ENCODE peak calls at places on chromosomes 3 and 15, in six cellular contexts. One of them, this sample, is unnamed.

GRCh38 chr3:23778451-23778850 is 27.3 kb upstream of the UBE2E1 start:
- DNase-seq in ovary: no peak
- DNase-seq in stomach: no peak
- DNase-seq in IMR-90: peak; percentile 77
- DNase-seq in K562: no peak
- DNase-seq in tibial nerve: no peak
- DNase-seq in this sample: no peak

GRCh38 chr15:88920186-88920891 is 7.2 kb upstream of the MFGE8 start:
- DNase-seq in stomach: no peak
- DNase-seq in ovary: no peak
- DNase-seq in K562: peak; percentile 79
- DNase-seq in tibial nerve: no peak
- DNase-seq in IMR-90: peak; percentile 77
- DNase-seq in this sample: no peak

GRCh38 chr3:128846501-128846900 is 32.9 kb upstream of the ACAD9 start:
- DNase-seq in stomach: no peak
- DNase-seq in tibial nerve: no peak
- DNase-seq in ovary: no peak
- DNase-seq in K562: no peak
- DNase-seq in IMR-90: no peak
- DNase-seq in this sample: no peak

GRCh38 chr3:47780727-47781325 is 867 bp downstream of the SMARCC1 start:
- DNase-seq in tibial nerve: no peak
- DNase-seq in IMR-90: peak; percentile 32
- DNase-seq in K562: no peak
- DNase-seq in stomach: no peak
- DNase-seq in ovary: no peak
- DNase-seq in this sample: no peak

GRCh38 chr3:40765884-40766283 is 241.1 kb downstream of the ZNF621 start:
- DNase-seq in tibial nerve: no peak
- DNase-seq in ovary: no peak
- DNase-seq in IMR-90: no peak
- DNase-seq in stomach: no peak
- DNase-seq in K562: no peak
- DNase-seq in this sample: no peak

GRCh38 chr15:40981186-40981585 is 27.9 kb downstream of the CHAC1 start:
- DNase-seq in stomach: no peak
- DNase-seq in K562: no peak
- DNase-seq in ovary: no peak
- DNase-seq in IMR-90: no peak
- DNase-seq in tibial nerve: no peak
- DNase-seq in this sample: no peak

GRCh38 chr3:24951186-24951585 is 456.5 kb upstream of the THRB start:
- DNase-seq in ovary: no peak
- DNase-seq in IMR-90: no peak
- DNase-seq in tibial nerve: no peak
- DNase-seq in K562: no peak
- DNase-seq in stomach: no peak
- DNase-seq in this sample: no peak

GRCh38 chr3:177358968-177359600 is 161.8 kb upstream of the TBL1XR1 start:
- DNase-seq in IMR-90: no peak
- DNase-seq in tibial nerve: no peak
- DNase-seq in ovary: peak; percentile 62
- DNase-seq in stomach: peak; percentile 41
- DNase-seq in K562: peak; percentile 62
- DNase-seq in this sample: no peak

GRCh38 chr15:62059108-62059817 is 984 bp downstream of the VPS13C start:
- DNase-seq in IMR-90: no peak
- DNase-seq in K562: peak; percentile 24
- DNase-seq in tibial nerve: no peak
- DNase-seq in ovary: no peak
- DNase-seq in stomach: no peak
- DNase-seq in this sample: no peak

GRCh38 chr15:95620934-95621579 is 709.4 kb upstream of the NR2F2 start:
- DNase-seq in tibial nerve: no peak
- DNase-seq in K562: no peak
- DNase-seq in IMR-90: peak; percentile 65
- DNase-seq in ovary: no peak
- DNase-seq in stomach: no peak
- DNase-seq in this sample: no peak

GRCh38 chr3:78855190-78855589 is 912.6 kb downstream of the ROBO1 start:
- DNase-seq in stomach: no peak
- DNase-seq in K562: no peak
- DNase-seq in IMR-90: no peak
- DNase-seq in tibial nerve: no peak
- DNase-seq in ovary: no peak
- DNase-seq in this sample: no peak

GRCh38 chr15:91482799-91483198 is 370.7 kb upstream of the SLCO3A1 start:
- DNase-seq in tibial nerve: no peak
- DNase-seq in ovary: no peak
- DNase-seq in K562: no peak
- DNase-seq in IMR-90: no peak
- DNase-seq in stomach: no peak
- DNase-seq in this sample: no peak

GRCh38 chr3:10337323-10338163 is 16.6 kb upstream of the SEC13 start:
- DNase-seq in tibial nerve: no peak
- DNase-seq in K562: no peak
- DNase-seq in IMR-90: no peak
- DNase-seq in stomach: no peak
- DNase-seq in ovary: no peak
- DNase-seq in this sample: no peak

GRCh38 chr3:49462222-49462621 is 7.8 kb upstream of the DAG1 start:
- DNase-seq in tibial nerve: no peak
- DNase-seq in K562: peak; percentile 75
- DNase-seq in IMR-90: peak; percentile 67
- DNase-seq in ovary: no peak
- DNase-seq in stomach: no peak
- DNase-seq in this sample: no peak

GRCh38 chr15:77580991-77581682 is 51.6 kb downstream of the LINGO1 start:
- DNase-seq in K562: no peak
- DNase-seq in IMR-90: no peak
- DNase-seq in ovary: no peak
- DNase-seq in stomach: peak; percentile 60
- DNase-seq in tibial nerve: no peak
- DNase-seq in this sample: no peak

GRCh38 chr3:24359645-24360462 is 134.8 kb downstream of the THRB start:
- DNase-seq in stomach: no peak
- DNase-seq in IMR-90: no peak
- DNase-seq in ovary: no peak
- DNase-seq in K562: peak; percentile 38
- DNase-seq in tibial nerve: no peak
- DNase-seq in this sample: no peak

GRCh38 chr3:52062499-52062898 is 6.1 kb upstream of the DUSP7 start:
- DNase-seq in K562: no peak
- DNase-seq in IMR-90: peak; percentile 90
- DNase-seq in tibial nerve: no peak
- DNase-seq in ovary: no peak
- DNase-seq in stomach: no peak
- DNase-seq in this sample: no peak

GRCh38 chr3:132352556-132353143 is 35.4 kb downstream of the ACP3 start:
- DNase-seq in stomach: peak; percentile 77
- DNase-seq in K562: peak; percentile 63
- DNase-seq in IMR-90: peak; percentile 68
- DNase-seq in ovary: peak; percentile 45
- DNase-seq in tibial nerve: peak; percentile 45
- DNase-seq in this sample: no peak

GRCh38 chr15:29324746-29325145 is 55.1 kb upstream of the NSMCE3 start:
- DNase-seq in K562: no peak
- DNase-seq in ovary: no peak
- DNase-seq in stomach: no peak
- DNase-seq in tibial nerve: no peak
- DNase-seq in IMR-90: no peak
- DNase-seq in this sample: no peak

GRCh38 chr3:98151241-98151640 is 4.0 kb downstream of the OR5H14 start:
- DNase-seq in IMR-90: no peak
- DNase-seq in K562: no peak
- DNase-seq in tibial nerve: no peak
- DNase-seq in ovary: no peak
- DNase-seq in stomach: no peak
- DNase-seq in this sample: no peak

GRCh38 chr3:122918576-122919290 is 108.8 kb downstream of the SEMA5B start:
- DNase-seq in K562: no peak
- DNase-seq in tibial nerve: no peak
- DNase-seq in ovary: no peak
- DNase-seq in stomach: no peak
- DNase-seq in IMR-90: peak; percentile 24
- DNase-seq in this sample: no peak

GRCh38 chr15:101276501-101277037 is 716 bp downstream of the SELENOS start:
- DNase-seq in IMR-90: peak; percentile 47
- DNase-seq in ovary: no peak
- DNase-seq in K562: peak; percentile 49
- DNase-seq in stomach: no peak
- DNase-seq in tibial nerve: no peak
- DNase-seq in this sample: no peak

GRCh38 chr3:168889666-168890065 is 773.8 kb downstream of the MECOM start:
- DNase-seq in K562: no peak
- DNase-seq in ovary: no peak
- DNase-seq in tibial nerve: no peak
- DNase-seq in stomach: no peak
- DNase-seq in IMR-90: no peak
- DNase-seq in this sample: no peak

DNA sequence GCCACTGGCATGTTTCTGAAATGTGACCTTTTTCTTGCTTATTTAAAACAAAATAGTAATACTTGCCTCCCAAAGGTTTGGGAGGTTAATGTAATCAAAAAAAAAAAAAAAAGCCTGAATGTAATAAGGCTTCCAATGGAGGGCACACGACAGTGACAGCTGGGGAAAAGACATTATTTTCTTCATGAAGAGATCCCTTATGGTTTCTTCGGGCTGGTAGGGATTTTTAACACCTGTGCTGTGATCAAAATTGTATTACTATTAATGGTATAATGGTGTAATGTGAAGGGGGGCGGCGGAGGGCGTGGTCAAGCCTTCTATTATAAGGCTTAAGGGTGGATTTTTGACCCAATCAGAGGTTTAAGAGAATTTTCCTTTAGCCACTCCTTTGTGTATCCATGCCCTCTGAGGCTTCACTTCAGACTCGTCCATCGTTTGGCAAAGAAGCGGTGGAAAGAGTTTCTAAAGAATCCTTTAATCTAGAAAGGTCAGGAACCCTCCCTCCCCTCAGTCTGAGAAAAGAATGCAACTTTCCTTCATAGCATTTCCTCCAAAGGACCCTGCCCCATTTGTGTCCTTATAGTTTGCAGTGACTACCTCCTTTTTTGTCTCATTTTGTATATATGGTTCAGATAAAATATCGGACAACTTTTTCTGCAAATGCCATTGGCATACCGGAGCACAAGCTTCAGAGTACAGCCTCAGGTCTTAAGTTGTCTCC is 89.5 kb upstream of the CHD2 start:
- DNase-seq in IMR-90: peak; percentile 78
- DNase-seq in stomach: no peak
- DNase-seq in K562: peak; percentile 87
- DNase-seq in tibial nerve: peak; percentile 85
- DNase-seq in ovary: peak; percentile 75
- DNase-seq in this sample: no peak
- TF ChIP-seq POLR2A in IMR-90: peak; percentile 59
- TF ChIP-seq POLR2A in stomach: no peak
- TF ChIP-seq POLR2A in K562: peak; percentile 88
- TF ChIP-seq POLR2A in tibial nerve: peak; percentile 26
- TF ChIP-seq POLR2A in ovary: no peak
- TF ChIP-seq POLR2A in this sample: no peak

DNA sequence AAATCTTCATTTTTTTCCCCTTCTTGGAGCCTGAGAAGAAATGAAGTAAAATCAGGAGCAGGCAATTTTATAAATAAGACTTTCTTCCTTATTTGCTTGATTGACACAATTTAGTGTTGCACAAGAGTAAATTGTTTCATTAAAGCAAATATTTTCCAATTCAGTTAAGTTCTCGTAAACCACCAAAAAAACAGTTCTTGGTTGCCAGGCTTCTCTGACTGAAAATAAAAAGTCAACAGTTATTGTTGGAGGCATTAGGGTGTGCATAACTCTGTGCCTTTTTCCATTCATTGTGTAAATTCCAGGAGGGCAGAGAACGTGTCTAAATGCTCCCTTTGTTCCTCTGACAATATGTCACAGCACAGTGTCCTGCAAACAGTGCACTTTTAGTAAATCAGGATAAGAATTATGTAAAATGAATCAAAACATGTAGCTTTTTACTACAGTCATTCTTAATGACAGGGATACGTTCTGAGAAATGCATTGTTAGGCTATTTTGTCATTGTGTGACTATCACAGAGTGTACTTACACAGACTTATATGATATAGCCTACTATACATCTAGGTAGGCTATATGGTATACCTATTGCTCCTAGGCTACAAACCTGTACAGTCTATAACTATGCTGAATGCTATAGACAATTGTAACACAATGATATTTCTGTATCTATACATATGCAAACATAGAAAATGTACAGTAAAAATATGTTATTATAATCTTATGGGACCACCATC is at the start of gene CP:
- DNase-seq in IMR-90: no peak
- DNase-seq in ovary: no peak
- DNase-seq in stomach: no peak
- DNase-seq in tibial nerve: no peak
- DNase-seq in K562: no peak
- DNase-seq in this sample: no peak
- TF ChIP-seq POLR2A in IMR-90: no peak
- TF ChIP-seq POLR2A in ovary: no peak
- TF ChIP-seq POLR2A in stomach: no peak
- TF ChIP-seq POLR2A in tibial nerve: no peak
- TF ChIP-seq POLR2A in K562: no peak
- TF ChIP-seq POLR2A in this sample: no peak

DNA sequence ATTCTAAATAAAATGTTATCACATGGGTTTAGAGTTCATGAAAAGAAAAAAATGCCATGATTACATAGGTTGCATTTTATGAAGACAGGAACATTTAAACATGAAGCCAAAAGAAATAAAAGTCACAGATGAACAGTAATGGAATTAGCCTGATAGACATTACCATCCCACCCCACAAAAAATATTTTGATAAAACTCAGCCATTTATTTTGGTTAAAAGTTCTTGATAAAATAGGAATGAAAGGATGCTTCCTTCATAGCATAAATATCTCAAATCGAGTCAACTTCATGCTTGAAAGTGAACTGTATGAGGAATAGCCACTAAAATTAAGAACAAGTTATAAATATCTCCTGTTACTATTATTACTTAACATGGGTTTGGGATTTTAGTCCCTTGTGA is 101.9 kb upstream of the TMC3 start:
- DNase-seq in K562: no peak
- DNase-seq in tibial nerve: no peak
- DNase-seq in IMR-90: no peak
- DNase-seq in stomach: no peak
- DNase-seq in ovary: no peak
- DNase-seq in this sample: no peak
- TF ChIP-seq POLR2A in K562: no peak
- TF ChIP-seq POLR2A in tibial nerve: no peak
- TF ChIP-seq POLR2A in IMR-90: no peak
- TF ChIP-seq POLR2A in stomach: no peak
- TF ChIP-seq POLR2A in ovary: no peak
- TF ChIP-seq POLR2A in this sample: no peak

DNA sequence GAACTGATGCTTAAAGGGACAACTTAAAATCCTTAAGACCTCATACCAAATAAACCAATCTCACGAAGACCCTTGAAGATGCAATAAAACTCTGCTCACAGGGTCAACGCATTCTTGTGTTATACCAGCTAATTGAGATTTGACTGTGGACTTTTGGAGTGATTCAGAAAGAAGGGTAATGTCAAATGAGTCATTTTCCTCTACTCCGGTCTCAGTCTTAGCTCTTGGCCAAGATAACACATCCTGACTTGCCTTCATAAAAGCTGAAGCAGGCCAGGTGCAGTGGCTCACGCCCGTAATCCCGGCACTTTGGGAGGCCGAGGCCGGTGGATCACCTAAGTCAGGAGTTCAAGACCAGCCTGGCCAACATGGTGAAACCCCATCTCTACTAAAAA is 3.8 kb downstream of the PKM start:
- DNase-seq in IMR-90: peak; percentile 91
- DNase-seq in stomach: no peak
- DNase-seq in tibial nerve: no peak
- DNase-seq in ovary: no peak
- DNase-seq in K562: peak; percentile 61
- DNase-seq in this sample: no peak
- TF ChIP-seq POLR2A in IMR-90: no peak
- TF ChIP-seq POLR2A in stomach: no peak
- TF ChIP-seq POLR2A in tibial nerve: no peak
- TF ChIP-seq POLR2A in ovary: no peak
- TF ChIP-seq POLR2A in K562: no peak
- TF ChIP-seq POLR2A in this sample: no peak

This sample was measured in vagina.